ENCODE peak calls at places on chromosome 4, in nine cellular contexts. Y, L, V, G, U, O, H, Z and A are unnamed samples.

GRCh38 chr4:56863441-56864129 is 42.1 kb upstream of the SPINK2 start:
- DNase-seq in H (no peak), V (no peak), Y (no peak), U (peak), O (no peak), G (peak), L (no peak), Z (no peak), A (no peak)

GRCh38 chr4:2141762-2142520 is 82.8 kb downstream of the NAT8L start:
- DNase-seq in Z (no peak), V (no peak), G (no peak), O (no peak), L (no peak), H (no peak), Y (no peak), U (no peak), A (peak)

GRCh38 chr4:140308366-140309123 is 64.9 kb upstream of the SCOC start:
- DNase-seq in V (no peak), H (peak), L (peak), O (peak), G (peak), U (no peak), Z (no peak), Y (no peak), A (peak)

GRCh38 chr4:87414806-87415205 is 7.6 kb upstream of the NUDT9 start:
- DNase-seq in L (no peak), U (no peak), Z (no peak), H (no peak), V (no peak), G (no peak), O (no peak), Y (no peak), A (no peak)

GRCh38 chr4:14871676-14872430 is 130.4 kb upstream of the CPEB2 start:
- DNase-seq in L (no peak), O (no peak), Y (peak), U (peak), G (peak), H (no peak), V (peak), Z (peak), A (no peak)

GRCh38 chr4:176363072-176363471 is 43.3 kb downstream of the SPCS3 start:
- DNase-seq in H (no peak), U (no peak), L (no peak), G (no peak), O (no peak), Z (no peak), V (no peak), Y (no peak), A (no peak)

GRCh38 chr4:86558258-86558657 is 35.9 kb upstream of the PTPN13 start:
- DNase-seq in U (no peak), V (no peak), Z (no peak), Y (no peak), L (no peak), O (no peak), G (no peak), H (no peak), A (no peak)

GRCh38 chr4:164012396-164013027 is 518.0 kb downstream of the TMA16 start:
- DNase-seq in H (no peak), L (peak), V (peak), G (peak), O (no peak), U (peak), Y (peak), Z (peak), A (peak)

GRCh38 chr4:157096439-157096838 is 20.5 kb downstream of the GLRB start:
- DNase-seq in U (no peak), Y (no peak), G (no peak), H (no peak), V (no peak), O (no peak), Z (no peak), L (peak), A (peak)

GRCh38 chr4:132955146-132955545 is 193.9 kb upstream of the PCDH10 start:
- DNase-seq in U (no peak), Z (no peak), V (peak), G (no peak), H (no peak), L (no peak), O (no peak), Y (no peak), A (no peak)

GRCh38 chr4:8547108-8547911 is 32.9 kb upstream of the GPR78 start:
- DNase-seq in H (no peak), O (no peak), V (peak), Y (no peak), G (peak), Z (peak), L (peak), U (peak), A (peak)
- TF ChIP-seq CTCF in H (peak), O (no peak), V (peak), Y (no peak), G (peak), Z (peak), L (no peak), U (peak), A (peak)

GRCh38 chr4:13171292-13172057 is 312.7 kb downstream of the RAB28 start:
- DNase-seq in Z (no peak), H (no peak), U (no peak), Y (no peak), L (no peak), G (no peak), V (no peak), O (no peak), A (no peak)

GRCh38 chr4:13170131-13170530 is 314.0 kb downstream of the RAB28 start:
- DNase-seq in V (peak), Y (no peak), L (no peak), Z (no peak), O (no peak), G (no peak), H (no peak), U (no peak), A (no peak)

GRCh38 chr4:13176603-13177190 is 307.4 kb downstream of the RAB28 start:
- DNase-seq in V (no peak), O (no peak), Y (no peak), Z (no peak), H (no peak), U (no peak), L (no peak), G (no peak), A (no peak)

GRCh38 chr4:13169731-13170130 is 314.4 kb downstream of the RAB28 start:
- DNase-seq in U (no peak), V (no peak), G (no peak), Y (no peak), L (no peak), O (no peak), Z (no peak), H (no peak), A (no peak)

DNA sequence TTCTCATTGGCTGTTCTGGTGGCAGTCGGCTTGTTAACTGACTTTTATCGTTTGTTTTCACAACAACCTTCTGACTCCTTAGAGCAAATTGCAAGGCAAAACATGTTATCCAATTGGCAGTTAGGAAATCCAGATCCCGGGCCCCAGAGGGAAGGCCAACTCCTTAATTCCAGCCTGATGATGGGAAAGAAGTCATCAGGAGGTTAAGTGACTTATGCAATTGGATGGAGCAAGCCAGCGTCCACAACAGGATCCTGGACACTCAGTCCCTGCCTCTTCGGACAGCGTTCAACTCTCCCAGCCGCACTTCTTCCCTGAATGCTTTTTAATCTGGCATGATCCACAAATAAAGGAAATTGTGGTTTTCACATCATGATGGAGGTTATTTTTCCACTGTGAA is 310.2 kb downstream of the RAB28 start:
- DNase-seq in Z (no peak), Y (no peak), O (peak), L (peak), G (peak), H (no peak), U (no peak), V (no peak), A (no peak)
- H3K4me3 ChIP-seq in Z (no peak), Y (no peak), O (no peak), L (no peak), G (no peak), H (no peak), U (no peak), V (no peak), A (no peak)

GRCh38 chr4:8308856-8309771 is 39.6 kb downstream of the HTRA3 start:
- DNase-seq in Y (no peak), L (peak), H (no peak), U (peak), O (peak), Z (no peak), V (no peak), G (no peak), A (peak)
- TF ChIP-seq CTCF in Y (no peak), L (peak), H (no peak), U (no peak), O (peak), Z (no peak), V (no peak), G (no peak), A (peak)

DNA sequence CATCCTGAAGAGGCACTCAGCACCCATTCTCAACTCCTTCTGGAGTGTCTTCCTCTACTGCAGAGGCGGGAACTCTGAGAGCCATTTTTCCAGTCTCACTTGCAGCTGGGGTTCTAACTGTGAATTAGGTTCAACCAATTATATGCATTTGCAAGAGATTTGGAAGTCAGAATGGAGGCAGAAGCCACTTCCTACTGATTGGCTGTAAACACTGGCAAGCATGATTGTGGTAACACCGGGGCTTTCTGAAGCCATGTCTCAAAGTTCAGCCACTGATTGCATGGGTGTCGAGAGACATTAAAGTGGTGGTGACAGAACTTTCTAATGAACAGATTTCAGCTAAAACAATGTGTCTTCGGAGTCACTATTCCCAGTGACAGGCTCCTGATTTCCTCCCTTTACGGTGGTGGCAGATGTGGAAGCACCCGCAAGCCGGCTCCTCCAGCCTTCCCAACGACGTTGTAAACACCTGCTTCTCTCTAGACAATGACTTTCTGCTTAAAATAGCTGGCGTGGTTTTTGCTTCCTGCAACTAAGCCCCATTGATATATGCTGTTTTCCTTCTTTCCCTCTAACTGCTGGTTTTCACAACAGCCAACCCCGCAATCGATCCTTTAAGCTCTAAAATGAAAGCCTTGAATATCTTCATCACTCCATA is 92.0 kb downstream of the IRF2 start:
- DNase-seq in Y (no peak), H (no peak), V (no peak), Z (no peak), G (no peak), U (peak), O (no peak), L (no peak), A (no peak)
- H3K4me3 ChIP-seq in Y (no peak), H (no peak), V (no peak), Z (no peak), G (no peak), U (no peak), O (no peak), L (no peak), A (no peak)

GRCh38 chr4:119313237-119313636 is 8.7 kb downstream of the FABP2 start:
- DNase-seq in V (no peak), U (peak), G (no peak), H (no peak), Z (no peak), O (no peak), L (peak), Y (no peak), A (peak)

GRCh38 chr4:119315036-119315435 is 6.9 kb downstream of the FABP2 start:
- DNase-seq in V (no peak), U (no peak), Y (no peak), L (no peak), Z (no peak), G (peak), H (no peak), O (no peak), A (no peak)

GRCh38 chr4:119310826-119311225 is 11.1 kb downstream of the FABP2 start:
- DNase-seq in Y (no peak), Z (no peak), U (no peak), G (peak), H (no peak), L (no peak), O (no peak), V (no peak), A (peak)

GRCh38 chr4:119317996-119318395 is 3.9 kb downstream of the FABP2 start:
- DNase-seq in L (no peak), G (no peak), V (no peak), Z (no peak), O (no peak), Y (no peak), H (no peak), U (no peak), A (no peak)

DNA sequence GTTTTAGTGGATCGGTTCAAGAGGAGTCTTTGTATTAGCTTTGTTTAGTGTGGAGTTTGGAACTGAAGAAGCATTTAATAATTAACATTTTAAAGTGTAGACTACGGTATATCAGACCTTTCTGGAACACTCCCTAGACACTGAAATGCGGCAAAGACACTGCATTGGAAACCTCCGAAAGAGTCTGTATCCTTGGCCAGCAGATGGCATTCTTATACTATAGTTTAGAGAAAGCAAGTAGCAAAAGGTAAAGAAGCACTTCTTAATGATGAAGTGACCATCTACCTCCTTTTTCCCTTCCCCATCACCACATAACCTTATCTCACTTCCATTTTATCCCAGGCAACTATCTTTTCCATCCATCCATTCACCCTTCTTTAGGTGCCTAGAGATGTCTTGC is 7.6 kb downstream of the FABP2 start:
- DNase-seq in O (no peak), U (peak), L (peak), H (no peak), V (peak), G (peak), Y (no peak), Z (peak), A (peak)
- TF ChIP-seq CTCF in O (peak), U (peak), L (peak), H (peak), V (peak), G (peak), Y (no peak), Z (peak), A (peak)

GRCh38 chr4:26829018-26829417 is 31.6 kb upstream of the STIM2 start:
- DNase-seq in Y (no peak), L (no peak), H (no peak), V (no peak), U (no peak), Z (no peak), O (no peak), G (no peak), A (no peak)

GRCh38 chr4:26830701-26831100 is 29.9 kb upstream of the STIM2 start:
- DNase-seq in Y (no peak), L (no peak), U (no peak), H (no peak), V (no peak), G (no peak), Z (no peak), O (no peak), A (no peak)

GRCh38 chr4:26826721-26827120 is 33.9 kb upstream of the STIM2 start:
- DNase-seq in Y (peak), V (no peak), O (no peak), U (peak), L (peak), H (no peak), G (no peak), Z (no peak), A (peak)

GRCh38 chr4:26827798-26828197 is 32.8 kb upstream of the STIM2 start:
- DNase-seq in V (no peak), Y (no peak), L (no peak), U (no peak), G (no peak), H (no peak), Z (no peak), O (no peak), A (no peak)

GRCh38 chr4:26830016-26830415 is 30.6 kb upstream of the STIM2 start:
- DNase-seq in L (no peak), U (no peak), H (no peak), V (no peak), G (no peak), Y (no peak), O (no peak), Z (no peak), A (no peak)
- H3K4me3 ChIP-seq in L (no peak), U (no peak), H (no peak), V (no peak), G (no peak), Y (no peak), O (no peak), Z (no peak), A (no peak)

DNA sequence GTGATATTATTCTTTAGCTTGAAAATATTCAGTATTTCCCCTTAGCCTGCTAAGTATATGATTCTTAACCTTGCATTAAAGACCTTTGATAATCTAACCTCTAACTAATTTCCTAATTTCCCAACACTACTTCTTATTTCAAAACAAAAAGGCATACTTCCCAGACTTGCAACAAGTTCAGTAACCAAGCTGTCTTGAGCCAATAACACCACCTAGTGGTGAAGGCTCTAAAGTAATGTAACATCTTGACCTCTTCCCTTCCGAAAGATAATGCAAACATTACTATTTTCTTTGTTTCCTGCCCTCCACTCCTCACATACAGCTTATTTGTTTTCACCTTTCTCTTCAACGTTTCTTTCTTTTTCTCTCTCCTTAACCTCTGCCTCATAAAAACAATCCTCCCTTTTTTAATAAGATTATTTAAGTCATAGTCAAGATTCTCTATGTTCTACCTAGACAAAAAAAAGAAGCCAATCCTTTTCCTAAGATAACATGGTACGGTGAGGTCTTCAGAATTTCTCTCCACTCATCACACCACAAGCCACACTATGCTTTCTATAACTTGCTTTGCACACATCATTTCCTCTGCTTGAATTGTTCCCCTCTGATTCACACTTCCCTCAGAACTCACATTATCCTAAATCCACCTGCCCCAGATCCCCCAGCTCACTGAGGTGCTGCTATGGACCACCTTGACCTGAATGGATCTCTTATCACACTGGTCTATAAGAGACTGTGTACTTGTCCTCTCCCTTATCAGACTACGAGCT is 3.5 kb downstream of the FAT1 start:
- DNase-seq in H (no peak), O (no peak), V (peak), G (peak), L (peak), U (peak), Y (no peak), Z (no peak), A (peak)
- TF ChIP-seq CTCF in H (peak), O (peak), V (peak), G (peak), L (peak), U (peak), Y (no peak), Z (peak), A (peak)

GRCh38 chr4:134201216-134202098 is at the start of gene PABPC4L:
- DNase-seq in U (no peak), V (peak), Y (no peak), Z (peak), L (peak), G (peak), H (peak), O (peak), A (peak)
- H3K4me3 ChIP-seq in U (no peak), V (peak), Y (peak), Z (peak), L (peak), G (peak), H (peak), O (peak), A (peak)

GRCh38 chr4:48340276-48340904 is 939 bp upstream of the SLAIN2 start:
- DNase-seq in G (peak), Z (no peak), Y (no peak), O (no peak), V (peak), H (no peak), L (peak), U (peak), A (peak)

GRCh38 chr4:48342559-48342878 is 1.2 kb downstream of the SLAIN2 start:
- DNase-seq in Z (no peak), H (no peak), O (no peak), V (no peak), U (no peak), Y (no peak), L (no peak), G (no peak), A (no peak)

GRCh38 chr4:48341776-48342558 is 638 bp downstream of the SLAIN2 start:
- DNase-seq in O (peak), U (peak), H (peak), Y (peak), G (no peak), L (peak), Z (peak), V (peak), A (peak)

GRCh38 chr4:48339642-48340041 is 1.7 kb upstream of the SLAIN2 start:
- DNase-seq in L (no peak), G (no peak), Z (no peak), H (no peak), V (no peak), Y (no peak), U (no peak), O (no peak), A (no peak)

DNA sequence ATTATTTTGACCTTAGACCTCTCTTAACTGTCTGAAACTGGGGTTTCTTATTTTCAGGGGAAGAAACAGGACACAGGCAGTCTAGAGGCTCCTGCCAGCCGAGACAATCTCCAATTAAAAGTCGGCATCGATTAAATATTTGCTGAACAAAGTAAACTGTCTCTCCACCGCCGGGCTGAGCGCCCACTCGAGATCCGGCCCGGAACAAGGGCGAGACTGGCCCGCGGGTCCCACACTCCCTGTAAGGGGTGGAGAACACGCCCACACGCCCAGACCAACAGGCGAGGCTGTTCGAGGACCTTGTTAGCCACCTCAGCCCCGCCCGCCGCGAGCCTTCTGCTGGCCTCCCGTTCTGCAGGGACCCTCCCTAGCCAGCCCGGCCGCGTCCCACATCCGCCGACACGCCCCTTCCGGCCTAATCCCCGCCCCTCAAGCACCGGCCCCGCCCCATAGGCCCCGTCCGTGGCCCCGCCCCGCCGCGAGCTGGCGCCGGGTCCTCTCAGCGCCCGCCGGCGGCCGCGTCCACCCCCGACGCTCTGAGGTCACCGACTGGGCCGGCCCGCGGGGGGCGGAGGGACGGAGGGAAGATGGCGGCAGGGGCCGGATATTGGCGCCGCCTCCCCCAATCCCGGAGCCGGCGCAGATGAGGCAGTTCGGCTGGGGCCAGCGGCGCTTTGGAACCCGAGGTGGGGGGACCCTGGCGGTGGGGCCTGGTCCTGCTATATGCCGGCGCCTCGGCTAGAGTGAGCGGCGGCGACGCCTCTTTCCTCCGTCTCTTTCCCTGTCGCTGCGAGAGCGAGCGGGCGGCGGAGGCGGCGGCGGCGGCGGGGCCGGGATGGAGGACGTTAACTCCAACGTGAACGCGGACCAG is at the start of gene SLAIN2:
- DNase-seq in H (peak), O (peak), Z (peak), G (peak), V (peak), U (peak), Y (peak), L (peak), A (peak)
- TF ChIP-seq CTCF in H (peak), O (peak), Z (peak), G (peak), V (peak), U (peak), Y (peak), L (peak), A (peak)

GRCh38 chr4:41176357-41176756 is 38.0 kb downstream of the APBB2 start:
- DNase-seq in O (no peak), U (no peak), G (peak), Z (no peak), Y (no peak), V (no peak), H (no peak), L (peak), A (peak)
- H3K4me3 ChIP-seq in O (no peak), U (no peak), G (no peak), Z (no peak), Y (no peak), V (no peak), H (no peak), L (no peak), A (no peak)